ENCODE peak calls at places on chromosomes 11 and 22, in six cellular contexts. H is posterior cingulate gyrus, F is B cell, T is GDM1, Z is T-helper 1 cell, M is G401. E is an unnamed sample.

GRCh38 chr22:42931421-42932196 is 74.5 kb upstream of the ARFGAP3 start:
- DNase-seq in H (no peak), F (peak), T (peak), Z (no peak), M (no peak), E (no peak)

GRCh38 chr22:18091478-18091877 is 13.7 kb downstream of the PEX26 start:
- DNase-seq in H (no peak), F (no peak), T (no peak), Z (no peak), M (no peak), E (no peak)

GRCh38 chr11:120900642-120901041 is 123.3 kb upstream of the TBCEL start:
- DNase-seq in H (no peak), F (no peak), T (no peak), Z (no peak), M (no peak), E (no peak)

GRCh38 chr11:23353611-23354010 is 493.3 kb upstream of the CCDC179 start:
- DNase-seq in H (no peak), F (no peak), T (no peak), Z (no peak), M (no peak), E (no peak)

GRCh38 chr11:97110376-97110775 is 720.6 kb downstream of the JRKL start:
- DNase-seq in H (no peak), F (no peak), T (no peak), Z (no peak), M (no peak), E (no peak)

GRCh38 chr11:69431136-69431535 is 50.3 kb upstream of the LINC01488 start:
- DNase-seq in H (no peak), F (no peak), T (no peak), Z (no peak), M (no peak), E (no peak)

GRCh38 chr11:133946541-133947297 is 10.0 kb downstream of the IGSF9B start:
- DNase-seq in H (peak), F (no peak), T (no peak), Z (no peak), M (peak), E (no peak)

GRCh38 chr11:114244995-114245394 is 51.2 kb upstream of the NNMT start:
- DNase-seq in H (no peak), F (no peak), T (no peak), Z (no peak), M (no peak), E (no peak)

GRCh38 chr11:109062445-109062844 is 359.5 kb upstream of the C11orf87 start:
- DNase-seq in H (no peak), F (no peak), T (no peak), Z (no peak), M (no peak), E (no peak)

GRCh38 chr22:31179345-31179744 is 19.4 kb downstream of the RNF185 start:
- DNase-seq in H (no peak), F (no peak), T (no peak), Z (no peak), M (no peak), E (no peak)

GRCh38 chr11:121446752-121447156 is 5.4 kb upstream of the SORL1 start:
- DNase-seq in H (no peak), F (no peak), T (no peak), Z (no peak), M (no peak), E (no peak)

GRCh38 chr22:20615021-20615420 is 107.6 kb downstream of the MED15 start:
- DNase-seq in H (no peak), F (no peak), T (no peak), Z (no peak), M (no peak), E (no peak)

GRCh38 chr22:29633514-29634312 is 30.3 kb downstream of the NF2 start:
- DNase-seq in H (no peak), F (no peak), T (no peak), Z (no peak), M (no peak), E (no peak)

E was measured in activated CD4-positive, alpha-beta T cell treated with anti-CD3 and anti-CD28 coated beads for 1 hour.